ENCODE peak calls at places on chromosomes 13 and 19, in nine cellular contexts. B is H9, V is sigmoid colon, R is PC-3, S is uterus, A is thoracic aorta, L is AG04450, T is breast epithelium, F is A549. P is an unnamed sample. For H3K9me3, the result is how much of the 10 kb centered on the place peaks cover.

GRCh38 chr19:56356944-56357343 is 36.4 kb downstream of the ZNF582 start:
- DNase-seq in B (no peak), V (no peak), R (no peak), S (no peak), A (no peak), L (no peak), T (no peak), F (no peak), P (no peak)

GRCh38 chr19:12774588-12775555 is at the start of gene HOOK2:
- DNase-seq in B (peak), V (peak), R (peak), S (peak), A (no peak), L (no peak), T (peak), F (no peak), P (peak)

GRCh38 chr13:28494537-28494860 is 429 bp downstream of the FLT1 start:
- DNase-seq in B (no peak), V (no peak), R (no peak), S (no peak), A (no peak), L (no peak), T (no peak), F (no peak), P (no peak)

GRCh38 chr19:18502633-18503294 is 19.1 kb downstream of the ELL start:
- DNase-seq in B (no peak), V (peak), R (no peak), S (no peak), A (no peak), L (no peak), T (no peak), F (no peak), P (no peak)

GRCh38 chr13:35293579-35293978 is 182.9 kb downstream of the MAB21L1 start:
- DNase-seq in B (no peak), V (no peak), R (no peak), S (no peak), A (no peak), L (no peak), T (no peak), F (no peak), P (no peak)

GRCh38 chr13:99652141-99652540 is 150.9 kb downstream of the TM9SF2 start:
- DNase-seq in B (no peak), V (no peak), R (no peak), S (no peak), A (no peak), L (no peak), T (no peak), F (no peak), P (no peak)

GRCh38 chr19:504634-505033 is 2.7 kb upstream of the TPGS1 start:
- DNase-seq in B (peak), V (no peak), R (no peak), S (no peak), A (no peak), L (no peak), T (no peak), F (no peak), P (no peak)

GRCh38 chr13:76527041-76527440 is 359.2 kb downstream of the KCTD12 start:
- DNase-seq in B (no peak), V (no peak), R (no peak), S (no peak), A (no peak), L (no peak), T (no peak), F (no peak), P (no peak)

GRCh38 chr13:65638572-65639168 is 1591.5 kb downstream of the PCDH9 start:
- DNase-seq in B (no peak), V (no peak), R (peak), S (no peak), A (no peak), L (peak), T (no peak), F (peak), P (no peak)

GRCh38 chr13:21970918-21971317 is 300.0 kb downstream of the FGF9 start:
- DNase-seq in B (no peak), V (no peak), R (no peak), S (no peak), A (no peak), L (no peak), T (no peak), F (no peak), P (no peak)

GRCh38 chr13:49587311-49587847 is 2.0 kb upstream of the RCBTB1 start:
- DNase-seq in B (no peak), V (no peak), R (peak), S (no peak), A (no peak), L (no peak), T (no peak), F (no peak), P (no peak)

GRCh38 chr13:77521194-77521593 is 14.3 kb upstream of the SCEL start:
- DNase-seq in B (no peak), V (no peak), R (peak), S (no peak), A (no peak), L (no peak), T (no peak), F (peak), P (no peak)

GRCh38 chr19:23822735-23823134 is 64.0 kb upstream of the ZNF681 start:
- DNase-seq in B (no peak), V (no peak), R (peak), S (no peak), A (no peak), L (no peak), T (no peak), F (no peak), P (no peak)

GRCh38 chr13:95741584-95742563 is 64.9 kb downstream of the DNAJC3 start:
- DNase-seq in B (no peak), V (no peak), R (no peak), S (no peak), A (no peak), L (no peak), T (no peak), F (no peak), P (no peak)

GRCh38 chr19:47280183-47280797 is 5.6 kb downstream of the INAFM1 start:
- DNase-seq in B (peak), V (no peak), R (peak), S (peak), A (no peak), L (no peak), T (no peak), F (peak), P (no peak)

GRCh38 chr13:80755925-80756324 is 415.0 kb upstream of the SPRY2 start:
- DNase-seq in B (no peak), V (no peak), R (no peak), S (no peak), A (no peak), L (no peak), T (no peak), F (no peak), P (no peak)

GRCh38 chr13:77300176-77301141 is 26.4 kb downstream of the MYCBP2 start:
- DNase-seq in B (no peak), V (no peak), R (peak), S (no peak), A (no peak), L (peak), T (no peak), F (peak), P (no peak)

GRCh38 chr19:50893047-50893737 is 18.0 kb downstream of the KLK4 start:
- DNase-seq in B (no peak), V (no peak), R (no peak), S (no peak), A (no peak), L (no peak), T (no peak), F (no peak), P (no peak)

GRCh38 chr13:110580800-110581199 is 19.3 kb upstream of the RAB20 start:
- DNase-seq in B (no peak), V (no peak), R (no peak), S (no peak), A (no peak), L (no peak), T (no peak), F (no peak), P (no peak)

GRCh38 chr19:7254590-7254989 is 39.6 kb downstream of the INSR start:
- DNase-seq in B (no peak), V (no peak), R (no peak), S (no peak), A (no peak), L (no peak), T (no peak), F (no peak), P (no peak)

GRCh38 chr19:53849237-53849676 is 18.4 kb upstream of the MYADM start:
- DNase-seq in B (no peak), V (no peak), R (peak), S (no peak), A (no peak), L (no peak), T (no peak), F (no peak), P (no peak)

DNA sequence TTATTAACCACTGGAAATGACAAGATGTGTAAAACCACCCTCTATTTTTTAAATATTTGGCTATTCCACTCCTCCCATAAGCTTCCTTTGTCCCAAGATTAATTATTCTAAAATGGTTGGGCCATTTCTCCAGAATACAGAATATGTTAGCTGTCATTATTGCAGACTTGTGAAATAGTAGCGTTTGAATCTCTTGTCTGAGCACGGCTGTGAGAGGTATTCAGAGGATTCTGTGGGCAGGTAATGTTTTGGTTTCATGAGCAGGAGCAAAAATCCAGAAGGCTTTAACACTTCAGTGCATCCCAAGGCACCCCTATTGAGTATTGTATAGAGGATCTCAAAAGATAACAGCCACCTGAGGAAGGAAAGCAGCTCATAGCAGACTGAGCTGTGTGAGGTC is 256.0 kb downstream of the UQCRFS1 start:
- DNase-seq in B (no peak), V (no peak), R (no peak), S (no peak), A (no peak), L (no peak), T (no peak), F (no peak), P (no peak)
- H3K9me3 ChIP-seq in B (under half), V (under half), R (under half), S (under half), A (under half), L (under half), T (under half), F (under half), P (under half)

DNA sequence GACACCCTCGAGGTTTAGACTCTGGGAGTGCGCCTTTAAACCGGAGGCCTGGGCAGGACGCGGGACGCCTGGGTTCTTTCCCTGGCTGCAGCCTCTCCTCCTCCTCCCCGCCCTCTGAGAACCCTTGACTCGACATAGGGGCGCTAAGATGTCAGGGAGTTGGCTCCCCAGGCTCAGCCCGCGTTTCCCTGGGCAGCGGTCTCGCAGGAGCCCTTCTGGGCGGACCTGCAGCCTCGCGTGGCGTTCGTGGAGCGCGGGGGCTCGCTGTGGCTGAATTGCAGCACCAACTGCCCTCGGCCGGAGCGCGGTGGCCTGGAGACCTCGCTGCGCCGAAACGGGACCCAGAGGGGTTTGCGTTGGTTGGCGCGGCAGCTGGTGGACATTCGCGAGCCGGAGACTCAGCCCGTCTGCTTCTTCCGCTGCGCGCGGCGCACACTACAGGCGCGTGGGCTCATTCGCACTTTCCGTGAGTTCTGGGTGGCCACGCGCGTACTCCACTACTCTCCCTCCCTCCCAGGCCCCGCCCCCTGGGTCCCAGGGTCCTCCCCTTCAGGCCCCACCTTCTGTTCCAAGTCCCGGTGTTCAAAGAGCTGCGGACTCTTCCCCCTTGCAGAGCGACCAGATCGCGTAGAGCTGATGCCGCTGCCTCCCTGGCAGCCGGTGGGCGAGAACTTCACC is 1.3 kb downstream of the ICAM5 start:
- DNase-seq in B (peak), V (no peak), R (peak), S (peak), A (no peak), L (no peak), T (no peak), F (no peak), P (no peak)
- H3K27ac ChIP-seq in B (no peak), V (no peak), R (no peak), S (no peak), A (no peak), L (no peak), T (peak), F (peak), P (no peak)

GRCh38 chr19:1850809-1851544 is 2.7 kb upstream of the REXO1 start:
- DNase-seq in B (peak), V (no peak), R (peak), S (no peak), A (no peak), L (no peak), T (no peak), F (no peak), P (no peak)
- TF ChIP-seq CTCF in B (peak), V (no peak), R (peak), S (no peak), A (no peak), L (peak), T (no peak), F (no peak), P (no peak)

GRCh38 chr19:37537391-37537947 is 30.7 kb downstream of the ZNF793 start:
- DNase-seq in B (no peak), V (no peak), R (no peak), S (no peak), A (no peak), L (no peak), T (no peak), F (no peak), P (no peak)
- H3K9me3 ChIP-seq in B (under half), V (half or more), R (under half), S (half or more), A (half or more), L (half or more), T (half or more), F (half or more), P (half or more)

GRCh38 chr19:15836345-15836594 is 20.8 kb upstream of the OR10H1 start:
- DNase-seq in B (no peak), V (no peak), R (no peak), S (peak), A (no peak), L (no peak), T (no peak), F (no peak), P (no peak)
- H3K27ac ChIP-seq in B (no peak), V (peak), R (peak), S (peak), A (peak), L (peak), T (peak), F (peak), P (peak)

P was measured in esophagus squamous epithelium.